ENCODE peak calls at places on chromosomes 2 and 18, in eight cellular contexts. P, I, T, H, Z, E, V and W are unnamed samples.

GRCh38 chr2:171814174-171814573 is 79.9 kb downstream of the SLC25A12 start:
- DNase-seq in T (no peak), H (no peak), Z (no peak), I (no peak), V (no peak), P (no peak), E (no peak), W (no peak)

GRCh38 chr18:37322497-37323035 is 243.0 kb downstream of the CELF4 start:
- DNase-seq in I (no peak), P (peak), T (no peak), V (peak), Z (peak), E (peak), H (no peak), W (no peak)

GRCh38 chr2:9547272-9547991 is 8.2 kb downstream of the ADAM17 start:
- DNase-seq in I (no peak), P (no peak), H (no peak), Z (no peak), E (no peak), V (no peak), T (no peak), W (no peak)

GRCh38 chr2:241890524-241891235 is 21.2 kb downstream of the RTP5 start:
- DNase-seq in P (peak), I (no peak), E (no peak), Z (no peak), V (no peak), H (peak), T (peak), W (no peak)

GRCh38 chr2:151927501-151928221 is 99.4 kb upstream of the ARL5A start:
- DNase-seq in V (no peak), Z (no peak), I (no peak), H (no peak), E (no peak), T (no peak), P (no peak), W (no peak)

GRCh38 chr18:58609536-58609993 is 19.3 kb downstream of the ALPK2 start:
- DNase-seq in Z (no peak), I (no peak), E (peak), H (no peak), P (no peak), V (no peak), T (no peak), W (no peak)

GRCh38 chr2:170339753-170340692 is 162.1 kb downstream of the MYO3B start:
- DNase-seq in H (no peak), Z (no peak), V (no peak), T (no peak), I (no peak), E (no peak), P (no peak), W (no peak)

GRCh38 chr2:23330214-23330613 is 54.8 kb upstream of the KLHL29 start:
- DNase-seq in I (no peak), E (no peak), T (no peak), P (no peak), V (no peak), Z (no peak), H (no peak), W (no peak)

GRCh38 chr2:239173301-239173700 is 227.5 kb downstream of the HDAC4 start:
- DNase-seq in V (no peak), I (no peak), H (no peak), P (no peak), E (no peak), Z (no peak), T (no peak), W (no peak)

GRCh38 chr2:12304494-12305228 is 412.1 kb upstream of the TRIB2 start:
- DNase-seq in T (no peak), P (no peak), Z (no peak), I (no peak), V (peak), H (no peak), E (no peak), W (no peak)

GRCh38 chr2:38239452-38239851 is 137.6 kb downstream of the ATL2 start:
- DNase-seq in H (peak), P (no peak), Z (no peak), I (no peak), V (no peak), E (no peak), T (peak), W (no peak)
- TF ChIP-seq POLR2AphosphoS5 in H (peak), P (no peak), Z (no peak), I (no peak), V (no peak), E (no peak), T (no peak), W (no peak)

GRCh38 chr2:105739944-105740734 is 4.6 kb upstream of the NCK2 start:
- DNase-seq in T (no peak), I (no peak), E (no peak), H (no peak), P (no peak), V (no peak), Z (no peak), W (no peak)

GRCh38 chr2:105737980-105738657 is 6.6 kb upstream of the NCK2 start:
- DNase-seq in Z (no peak), I (no peak), H (no peak), E (no peak), V (no peak), P (no peak), T (no peak), W (no peak)

GRCh38 chr2:105738658-105739051 is 6.1 kb upstream of the NCK2 start:
- DNase-seq in P (no peak), Z (no peak), V (no peak), H (no peak), I (no peak), E (no peak), T (no peak), W (no peak)

GRCh38 chr2:105741216-105741615 is 3.5 kb upstream of the NCK2 start:
- DNase-seq in P (no peak), Z (no peak), E (no peak), T (no peak), I (no peak), H (no peak), V (no peak), W (no peak)

DNA sequence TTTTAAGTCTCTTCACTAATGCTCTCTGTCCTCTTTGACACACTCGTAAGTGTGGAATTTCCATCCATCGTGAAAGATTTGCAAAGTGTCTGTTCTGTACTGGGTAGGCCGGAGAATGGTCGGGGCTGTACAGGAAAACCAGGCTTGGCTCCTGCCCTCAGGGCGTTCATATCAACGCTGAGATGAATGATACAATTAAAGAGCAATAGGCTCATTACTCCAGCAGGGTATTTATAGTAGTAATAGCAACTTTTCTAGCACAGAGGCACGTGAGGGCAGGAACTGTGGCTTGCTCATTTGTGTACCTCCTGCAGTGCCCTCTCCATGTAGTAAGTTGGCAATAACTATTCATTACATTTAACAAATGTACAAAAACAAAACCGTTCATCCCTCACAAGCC is 5.3 kb upstream of the NCK2 start:
- DNase-seq in I (no peak), E (no peak), T (no peak), V (no peak), Z (no peak), H (no peak), P (no peak), W (no peak)
- TF ChIP-seq POLR2AphosphoS5 in I (no peak), E (no peak), T (no peak), V (no peak), Z (no peak), H (no peak), P (no peak), W (no peak)

DNA sequence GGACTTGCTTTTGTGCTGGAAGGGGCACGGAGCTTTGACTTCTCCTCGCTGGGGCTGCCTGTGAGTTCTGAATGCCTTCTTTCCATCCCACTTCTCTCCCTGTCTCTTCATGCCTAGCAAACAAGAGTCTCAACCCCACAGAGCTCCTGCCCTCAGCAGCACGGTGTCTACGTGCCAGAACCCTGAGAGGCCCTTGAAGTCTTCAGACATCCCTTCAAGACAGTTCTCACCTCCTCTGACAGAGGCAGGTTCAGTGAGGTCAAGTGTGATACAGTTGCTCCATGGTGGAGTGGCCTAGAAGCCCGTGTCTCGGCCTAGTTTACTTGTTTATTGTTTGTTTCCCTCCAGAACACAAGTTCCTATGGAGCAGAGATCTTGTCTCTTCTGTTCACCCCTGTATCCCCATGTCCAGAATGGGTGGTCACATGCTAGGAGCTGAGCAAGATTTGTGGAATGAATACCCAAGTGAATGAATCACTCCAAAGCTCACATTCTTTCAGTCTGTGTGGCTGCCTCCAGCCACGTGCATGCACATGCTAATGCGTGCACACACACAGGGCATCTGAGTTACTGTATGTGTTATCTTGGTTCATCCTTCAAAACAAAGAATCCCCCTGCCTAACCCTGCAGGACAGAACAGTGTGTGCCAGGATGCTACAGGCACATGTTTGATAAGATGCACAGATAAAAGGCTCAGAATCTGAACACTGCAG is 391.7 kb downstream of the NBAS start:
- DNase-seq in I (no peak), H (no peak), E (peak), T (no peak), V (no peak), P (no peak), Z (peak), W (no peak)
- TF ChIP-seq POLR2AphosphoS5 in I (no peak), H (no peak), E (no peak), T (no peak), V (no peak), P (no peak), Z (no peak), W (peak)

GRCh38 chr18:48790226-48790863 is 160.4 kb downstream of the SMAD7 start:
- DNase-seq in H (no peak), Z (peak), I (no peak), P (peak), T (no peak), E (no peak), V (no peak), W (no peak)
- TF ChIP-seq POLR2AphosphoS5 in H (no peak), Z (peak), I (no peak), P (peak), T (no peak), E (no peak), V (no peak), W (peak)

GRCh38 chr2:150487537-150488429 is at the start of gene RND3:
- DNase-seq in Z (peak), E (peak), T (peak), H (peak), I (peak), P (peak), V (peak), W (peak)
- TF ChIP-seq POLR2AphosphoS5 in Z (peak), E (no peak), T (peak), H (peak), I (no peak), P (peak), V (peak), W (peak)

GRCh38 chr2:43423941-43424261 is 171.9 kb downstream of the THADA start:
- DNase-seq in P (no peak), H (no peak), T (no peak), I (no peak), V (no peak), Z (no peak), E (no peak), W (no peak)

GRCh38 chr2:43425659-43426058 is 170.2 kb downstream of the THADA start:
- DNase-seq in Z (no peak), V (no peak), T (no peak), I (no peak), E (no peak), H (no peak), P (no peak), W (no peak)

GRCh38 chr2:43427032-43427424 is 168.8 kb downstream of the THADA start:
- DNase-seq in I (no peak), E (no peak), Z (no peak), P (no peak), H (no peak), V (no peak), T (no peak), W (no peak)

GRCh38 chr2:43424262-43425207 is 171.3 kb downstream of the THADA start:
- DNase-seq in I (no peak), T (no peak), V (no peak), Z (no peak), E (peak), P (no peak), H (no peak), W (no peak)

GRCh38 chr2:43426305-43427031 is 169.4 kb downstream of the THADA start:
- DNase-seq in V (peak), E (peak), H (peak), Z (peak), T (peak), P (peak), I (peak), W (no peak)
- TF ChIP-seq POLR2AphosphoS5 in V (peak), E (no peak), H (no peak), Z (peak), T (peak), P (no peak), I (no peak), W (no peak)